ENCODE peak calls at places on chromosome 11, in seven cellular contexts. T is prostate gland, N is cardiac fibroblast, B is heart left ventricle, L is coronary artery, R is fibroblast of lung, Y is keratinocyte. K is an unnamed sample.

GRCh38 chr11:72224587-72225410 is at the start of gene INPPL1:
- DNase-seq in R (peak; percentile 25), Y (no peak), B (peak; percentile 68), L (no peak), N (peak; percentile 47), T (peak; percentile 65), K (peak; percentile 31)

GRCh38 chr11:44611687-44612437 is 46.4 kb downstream of the CD82 start:
- DNase-seq in T (no peak), Y (no peak), N (no peak), R (no peak), L (no peak), B (peak; percentile 46), K (no peak)

GRCh38 chr11:104992781-104993180 is 24.4 kb upstream of the CASP4 start:
- DNase-seq in T (no peak), N (no peak), Y (no peak), B (no peak), L (no peak), R (no peak), K (no peak)

GRCh38 chr11:35484435-35484834 is 41.0 kb downstream of the PAMR1 start:
- DNase-seq in N (peak; percentile 49), R (peak; percentile 62), Y (no peak), T (no peak), B (no peak), L (no peak), K (peak; percentile 51)

GRCh38 chr11:304915-305833 is 2.4 kb upstream of the IFITM2 start:
- DNase-seq in N (peak; percentile 93), L (no peak), T (peak; percentile 69), B (peak; percentile 71), Y (no peak), R (peak; percentile 88), K (peak; percentile 81)

GRCh38 chr11:111427471-111427912 is 48.4 kb upstream of the POU2AF1 start:
- DNase-seq in R (peak; percentile 39), L (no peak), T (peak; percentile 80), B (no peak), Y (no peak), N (no peak), K (no peak)

GRCh38 chr11:117748771-117749540 is 48.1 kb downstream of the DSCAML1 start:
- DNase-seq in T (no peak), L (no peak), R (no peak), B (no peak), Y (no peak), N (no peak), K (no peak)

GRCh38 chr11:10293423-10294288 is at the start of gene SBF2:
- DNase-seq in B (peak; percentile 88), R (peak; percentile 94), L (peak; percentile 90), Y (no peak), N (peak; percentile 95), T (peak; percentile 81), K (peak; percentile 88)

GRCh38 chr11:67530282-67530592 is 7.0 kb upstream of the CABP2 start:
- DNase-seq in Y (no peak), R (no peak), N (no peak), L (no peak), B (no peak), T (no peak), K (no peak)

GRCh38 chr11:68258363-68258765 is 13.4 kb downstream of the C11orf24 start:
- DNase-seq in N (no peak), B (no peak), L (no peak), R (no peak), Y (no peak), T (no peak), K (no peak)

GRCh38 chr11:124762077-124762623 is at the start of gene ESAM:
- DNase-seq in R (no peak), N (no peak), Y (no peak), B (peak; percentile 79), T (no peak), L (no peak), K (no peak)

GRCh38 chr11:19433367-19433766 is 192.6 kb upstream of the E2F8 start:
- DNase-seq in R (no peak), N (no peak), B (no peak), L (no peak), Y (no peak), T (no peak), K (no peak)

GRCh38 chr11:128584253-128584652 is 3.1 kb downstream of the ETS1 start:
- DNase-seq in R (no peak), T (no peak), B (no peak), N (no peak), Y (no peak), L (no peak), K (no peak)

GRCh38 chr11:65546217-65546958 is 11.8 kb downstream of the LTBP3 start:
- DNase-seq in T (peak; percentile 94), B (peak; percentile 77), R (no peak), N (no peak), L (no peak), Y (no peak), K (no peak)

GRCh38 chr11:63611395-63611747 is 2.9 kb downstream of the PLAAT3 start:
- DNase-seq in N (no peak), R (no peak), T (no peak), B (no peak), Y (no peak), L (no peak), K (peak; percentile 8)

GRCh38 chr11:116366980-116367640 is 405.7 kb downstream of the BUD13 start:
- DNase-seq in N (no peak), T (no peak), R (no peak), L (no peak), Y (peak; percentile 83), B (no peak), K (peak; percentile 57)

GRCh38 chr11:134668796-134669195 is 256.8 kb upstream of the B3GAT1 start:
- DNase-seq in L (peak; percentile 54), N (no peak), T (peak; percentile 2), B (no peak), R (no peak), Y (no peak), K (no peak)

GRCh38 chr11:61697093-61697492 is 16.9 kb downstream of the DAGLA start:
- DNase-seq in Y (peak; percentile 52), N (no peak), R (no peak), L (no peak), B (no peak), T (peak; percentile 32), K (no peak)

GRCh38 chr11:61696602-61697001 is 16.4 kb downstream of the DAGLA start:
- DNase-seq in T (no peak), N (no peak), R (no peak), L (no peak), B (no peak), Y (no peak), K (no peak)

GRCh38 chr11:61693897-61694840 is 14.0 kb downstream of the DAGLA start:
- DNase-seq in T (no peak), Y (no peak), L (no peak), B (peak; percentile 49), N (peak; percentile 37), R (peak; percentile 11), K (no peak)

GRCh38 chr11:61695917-61696316 is 15.7 kb downstream of the DAGLA start:
- DNase-seq in B (peak; percentile 79), Y (peak; percentile 42), T (peak; percentile 83), N (peak; percentile 65), R (peak; percentile 41), L (peak; percentile 84), K (peak; percentile 55)

DNA sequence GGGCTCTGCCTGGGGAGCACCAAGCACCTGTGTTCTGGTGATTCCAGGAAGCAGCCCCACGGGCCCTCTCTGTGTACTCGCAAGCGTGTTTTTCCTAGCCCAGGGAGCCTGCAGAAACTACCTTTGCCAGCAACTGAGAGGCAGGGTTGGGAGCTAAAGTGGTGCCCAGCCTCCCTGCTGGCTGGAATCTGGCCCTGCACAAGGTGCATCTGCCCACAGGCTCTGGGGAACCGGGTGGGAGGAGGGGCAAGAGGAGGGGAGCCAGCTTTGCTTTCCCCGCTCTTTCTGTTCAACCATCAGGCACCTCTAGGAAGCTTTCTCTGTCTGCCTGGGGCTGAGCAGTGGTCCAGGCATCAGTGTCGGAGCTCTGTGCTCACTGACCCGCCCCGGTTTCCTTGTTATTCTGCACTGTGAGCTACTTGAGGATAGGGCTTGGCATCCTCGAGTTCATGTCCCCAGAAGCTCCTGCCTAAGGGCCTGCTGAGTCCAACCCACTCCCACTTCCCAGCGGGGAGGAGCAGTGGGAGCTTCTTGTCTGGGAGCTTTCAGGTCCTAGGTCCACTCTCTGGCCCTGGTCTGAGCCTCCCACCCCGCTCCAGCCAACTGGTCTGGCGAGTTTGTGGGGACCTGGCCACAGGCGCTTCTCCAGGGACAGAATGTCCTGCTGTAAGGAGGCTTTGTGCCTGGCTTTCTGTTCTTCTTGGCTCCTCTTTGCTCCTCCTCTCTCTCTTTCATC is 14.9 kb downstream of the DAGLA start:
- DNase-seq in R (no peak), T (peak; percentile 88), B (peak; percentile 38), Y (no peak), N (no peak), L (no peak), K (no peak)
- H3K4me3 ChIP-seq in R (no peak overlapping the region), T (peak overlapping the region; percentile 13), B (peak overlapping the region; percentile 26), Y (no peak overlapping the region), N (no peak overlapping the region), L (peak overlapping the region; percentile 59), K (no peak overlapping the region)

GRCh38 chr11:11876458-11876857 is 34.7 kb downstream of the USP47 start:
- DNase-seq in B (no peak), L (no peak), R (no peak), Y (no peak), T (no peak), N (no peak), K (no peak)
- TF ChIP-seq CTCF in B (no peak), L (no peak), R (peak; percentile 35), Y (peak; percentile 51), T (no peak), N (peak; percentile 14), K (peak; percentile 37)

GRCh38 chr11:2862395-2862949 is 23.1 kb downstream of the CDKN1C start:
- DNase-seq in T (no peak), R (no peak), N (no peak), Y (no peak), B (no peak), L (no peak), K (no peak)

GRCh38 chr11:2864890-2865289 is 20.7 kb downstream of the CDKN1C start:
- DNase-seq in Y (no peak), B (no peak), L (no peak), R (peak; percentile 38), T (no peak), N (no peak), K (no peak)

GRCh38 chr11:2860636-2861035 is 24.9 kb downstream of the CDKN1C start:
- DNase-seq in R (peak; percentile 52), B (no peak), Y (no peak), T (no peak), N (peak; percentile 26), L (no peak), K (peak; percentile 17)

GRCh38 chr11:2866178-2866577 is 19.4 kb downstream of the CDKN1C start:
- DNase-seq in Y (no peak), L (no peak), B (no peak), R (no peak), N (no peak), T (no peak), K (no peak)

GRCh38 chr11:2862950-2863618 is 22.5 kb downstream of the CDKN1C start:
- DNase-seq in R (no peak), T (no peak), L (no peak), Y (no peak), N (no peak), B (no peak), K (peak; percentile 13)
- H3K4me3 ChIP-seq in R (no peak overlapping the region), T (peak overlapping the region; percentile 20), L (peak overlapping the region; percentile 67), Y (no peak overlapping the region), N (no peak overlapping the region), B (peak overlapping the region; percentile 5), K (no peak overlapping the region)

DNA sequence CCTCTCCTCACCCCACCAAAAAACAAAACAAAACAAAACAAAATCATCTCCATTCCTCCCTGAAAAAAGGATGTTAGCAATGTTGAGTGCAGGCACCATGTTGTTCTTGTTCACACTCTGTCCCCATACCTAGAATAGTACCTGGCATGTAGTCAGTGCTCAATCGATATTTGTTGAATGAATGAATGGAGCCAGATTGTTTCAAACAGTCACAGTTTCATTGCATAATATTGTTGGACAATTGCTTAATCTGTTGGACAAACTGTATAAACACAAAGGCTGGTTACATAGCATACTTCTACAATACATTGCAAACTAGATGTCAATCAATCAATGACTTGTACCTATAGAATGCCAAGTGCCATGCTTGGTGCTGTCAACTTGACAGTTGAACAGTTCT is 38.4 kb upstream of the SESN3 start:
- DNase-seq in Y (no peak), R (no peak), B (no peak), T (no peak), L (no peak), N (no peak), K (no peak)
- TF ChIP-seq CTCF in Y (no peak), R (no peak), B (no peak), T (no peak), L (no peak), N (no peak), K (no peak)